ENCODE peak calls at places on chromosome 14, in six cellular contexts. A is brain microvascular endothelial cell; I is substantia nigra; V is NCI-H510A treated with DMSO at 0.1 percent for 48 hours; X is CD4-positive, CD25-positive, alpha-beta regulatory T cell; R is RWPE1. C is an unnamed sample.

GRCh38 chr14:104580961-104581360 is 1.4 kb downstream of the C14orf180 start:
- DNase-seq in A (no peak), I (peak), V (peak), X (no peak), R (no peak), C (peak)

GRCh38 chr14:52076334-52076733 is 7.5 kb upstream of the NID2 start:
- DNase-seq in A (peak), I (no peak), V (no peak), X (no peak), R (no peak), C (no peak)

GRCh38 chr14:53638966-53639365 is 317.7 kb downstream of the BMP4 start:
- DNase-seq in A (no peak), I (no peak), V (no peak), X (no peak), R (no peak), C (no peak)

GRCh38 chr14:32230181-32230580 is 27.1 kb upstream of the RNU6-8 start:
- DNase-seq in A (no peak), I (no peak), V (no peak), X (no peak), R (peak), C (peak)

GRCh38 chr14:73312697-73313096 is 75.4 kb downstream of the PAPLN start:
- DNase-seq in A (no peak), I (no peak), V (no peak), X (no peak), R (no peak), C (no peak)

GRCh38 chr14:102028733-102029132 is 58.1 kb downstream of the HSP90AA1 start:
- DNase-seq in A (peak), I (no peak), V (no peak), X (no peak), R (peak), C (peak)

GRCh38 chr14:91867316-91867988 is at the start of gene TC2N:
- DNase-seq in A (no peak), I (no peak), V (no peak), X (peak), R (no peak), C (no peak)

GRCh38 chr14:38391334-38391733 is 135.4 kb upstream of the CLEC14A start:
- DNase-seq in A (no peak), I (no peak), V (no peak), X (no peak), R (no peak), C (peak)

GRCh38 chr14:71492346-71492745 is 439.9 kb upstream of the RGS6 start:
- DNase-seq in A (no peak), I (no peak), V (no peak), X (no peak), R (no peak), C (no peak)

GRCh38 chr14:74697543-74697942 is 15.3 kb downstream of the AREL1 start:
- DNase-seq in A (peak), I (no peak), V (no peak), X (no peak), R (no peak), C (no peak)

GRCh38 chr14:92549853-92550244 is 36.3 kb downstream of the RIN3 start:
- DNase-seq in A (no peak), I (no peak), V (no peak), X (no peak), R (no peak), C (no peak)

C was measured in NCI-H226.